ENCODE peak calls at places on chromosomes 11 and 22, in ten cellular contexts. X, K, C, J, O, R, I, V, U and H are unnamed samples.

GRCh38 chr22:29912141-29912540 is 29.2 kb downstream of the MTMR3 start:
- DNase-seq in X (no peak), K (no peak), C (no peak), J (no peak), O (no peak), R (no peak), I (no peak), V (no peak), U (no peak), H (no peak)

GRCh38 chr11:118888398-118888797 is 4.7 kb downstream of the CXCR5 start:
- DNase-seq in X (no peak), K (no peak), C (no peak), J (no peak), O (peak; percentile 36), R (no peak), I (no peak), V (no peak), U (no peak), H (no peak)

GRCh38 chr22:40123387-40123786 is 54.3 kb upstream of the TNRC6B start:
- DNase-seq in X (no peak), K (no peak), C (no peak), J (no peak), O (no peak), R (no peak), I (no peak), V (no peak), U (peak; percentile 62), H (no peak)

GRCh38 chr11:35906681-35907080 is 37.2 kb upstream of the LDLRAD3 start:
- DNase-seq in X (no peak), K (no peak), C (no peak), J (no peak), O (no peak), R (no peak), I (no peak), V (no peak), U (no peak), H (no peak)

GRCh38 chr11:23079382-23079813 is 219.1 kb upstream of the CCDC179 start:
- DNase-seq in X (no peak), K (no peak), C (no peak), J (no peak), O (no peak), R (no peak), I (no peak), V (peak; percentile 11), U (no peak), H (no peak)

GRCh38 chr22:18085188-18085587 is 7.4 kb downstream of the PEX26 start:
- DNase-seq in X (no peak), K (no peak), C (no peak), J (no peak), O (no peak), R (peak; percentile 46), I (peak; percentile 83), V (no peak), U (no peak), H (no peak)

GRCh38 chr11:11657101-11657935 is 35.5 kb upstream of the GALNT18 start:
- DNase-seq in X (no peak), K (no peak), C (no peak), J (no peak), O (no peak), R (no peak), I (no peak), V (no peak), U (no peak), H (no peak)

GRCh38 chr11:69915501-69916250 is 96.5 kb upstream of the FGF3 start:
- DNase-seq in X (peak; percentile 31), K (peak; percentile 91), C (peak; percentile 82), J (no peak), O (peak; percentile 70), R (peak; percentile 92), I (peak; percentile 79), V (peak; percentile 59), U (peak; percentile 85), H (peak; percentile 76)

GRCh38 chr11:65524010-65524746 is 705 bp upstream of the SCYL1 start:
- DNase-seq in X (no peak), K (no peak), C (peak; percentile 70), J (no peak), O (no peak), R (no peak), I (peak; percentile 46), V (no peak), U (peak; percentile 70), H (no peak)

GRCh38 chr11:44784438-44784760 is 57.6 kb downstream of the TSPAN18 start:
- DNase-seq in X (no peak), K (no peak), C (no peak), J (no peak), O (no peak), R (no peak), I (no peak), V (no peak), U (no peak), H (no peak)

GRCh38 chr11:121929581-121929980 is 186.4 kb downstream of the BLID start:
- DNase-seq in X (no peak), K (peak; percentile 12), C (peak; percentile 30), J (no peak), O (no peak), R (no peak), I (no peak), V (peak; percentile 68), U (peak; percentile 39), H (no peak)

GRCh38 chr22:47476226-47476625 is 713.8 kb downstream of the TBC1D22A start:
- DNase-seq in X (no peak), K (no peak), C (no peak), J (no peak), O (peak; percentile 9), R (no peak), I (no peak), V (no peak), U (no peak), H (no peak)

GRCh38 chr11:131993291-131993690 is 622.9 kb downstream of the NTM start:
- DNase-seq in X (no peak), K (no peak), C (no peak), J (no peak), O (no peak), R (no peak), I (no peak), V (no peak), U (no peak), H (no peak)

GRCh38 chr11:74819400-74819799 is 70.8 kb downstream of the RNF169 start:
- DNase-seq in X (no peak), K (no peak), C (no peak), J (no peak), O (no peak), R (no peak), I (no peak), V (peak; percentile 51), U (no peak), H (no peak)

GRCh38 chr11:267491-267994 is 10.7 kb upstream of the NLRP6 start:
- DNase-seq in X (no peak), K (no peak), C (no peak), J (no peak), O (peak; percentile 60), R (peak; percentile 94), I (peak; percentile 75), V (peak; percentile 28), U (peak; percentile 50), H (no peak)

GRCh38 chr11:270451-271208 is 7.6 kb upstream of the NLRP6 start:
- DNase-seq in X (no peak), K (no peak), C (no peak), J (no peak), O (no peak), R (peak; percentile 84), I (no peak), V (no peak), U (peak; percentile 24), H (no peak)

GRCh38 chr11:266676-267439 is 11.3 kb upstream of the NLRP6 start:
- DNase-seq in X (no peak), K (no peak), C (no peak), J (no peak), O (peak; percentile 43), R (peak; percentile 86), I (no peak), V (no peak), U (peak; percentile 30), H (no peak)

GRCh38 chr11:271316-271715 is 6.9 kb upstream of the NLRP6 start:
- DNase-seq in X (no peak), K (no peak), C (no peak), J (no peak), O (no peak), R (peak; percentile 64), I (no peak), V (no peak), U (no peak), H (no peak)

GRCh38 chr11:269146-269890 is 8.9 kb upstream of the NLRP6 start:
- DNase-seq in X (no peak), K (no peak), C (no peak), J (peak; percentile 60), O (peak; percentile 76), R (peak; percentile 91), I (no peak), V (peak; percentile 56), U (no peak), H (no peak)
- TF ChIP-seq CTCF in X (no peak), K (no peak), C (no peak), J (peak; percentile 41), O (no peak), R (no peak), I (peak; percentile 8), V (peak; percentile 12), U (no peak), H (no peak)

GRCh38 chr11:71990721-71991120 is 8.0 kb upstream of the IL18BP start:
- DNase-seq in X (no peak), K (no peak), C (no peak), J (no peak), O (no peak), R (no peak), I (no peak), V (no peak), U (no peak), H (no peak)
- TF ChIP-seq CTCF in X (no peak), K (no peak), C (no peak), J (no peak), O (no peak), R (no peak), I (no peak), V (no peak), U (no peak), H (no peak)

DNA sequence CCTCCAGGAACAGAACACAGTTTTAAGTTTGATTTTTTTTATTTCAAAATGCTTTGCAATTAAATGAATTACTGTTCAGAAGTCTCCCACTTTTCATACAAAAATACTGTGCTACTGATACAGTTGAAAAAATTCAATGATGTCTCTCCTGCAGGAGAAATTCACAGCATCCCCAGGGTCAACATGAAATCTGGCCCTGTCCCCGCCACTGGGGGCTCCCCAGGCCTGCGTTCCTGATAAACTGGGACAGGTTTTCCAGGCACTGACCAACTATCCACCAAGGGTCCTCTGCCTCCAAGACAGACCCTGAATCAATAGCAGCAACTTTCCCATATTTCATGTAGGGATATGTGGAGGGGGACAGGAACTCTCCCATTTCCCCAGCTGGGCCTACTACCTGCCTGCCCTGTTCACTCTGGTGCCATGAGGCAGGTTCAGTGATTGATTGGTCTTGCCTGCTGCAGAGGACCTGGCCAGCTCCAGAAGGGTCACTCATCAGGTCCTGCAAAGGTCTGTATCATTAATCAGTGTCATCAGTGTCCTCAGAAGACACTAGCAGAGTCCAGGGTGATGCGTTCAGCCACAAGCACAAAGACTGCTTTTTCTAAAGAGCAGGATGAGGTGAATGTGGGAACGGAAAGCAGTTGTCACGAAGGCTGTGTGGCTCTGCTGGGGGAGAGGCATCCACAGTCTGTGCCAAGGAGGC is 43.4 kb downstream of the PISD start:
- DNase-seq in X (no peak), K (no peak), C (no peak), J (no peak), O (no peak), R (no peak), I (no peak), V (no peak), U (no peak), H (no peak)
- TF ChIP-seq CTCF in X (no peak), K (no peak), C (no peak), J (no peak), O (no peak), R (no peak), I (no peak), V (no peak), U (no peak), H (no peak)

GRCh38 chr11:119991669-119992068 is 146.2 kb downstream of the TRIM29 start:
- DNase-seq in X (no peak), K (no peak), C (no peak), J (no peak), O (no peak), R (no peak), I (no peak), V (no peak), U (no peak), H (no peak)
- TF ChIP-seq CTCF in X (no peak), K (no peak), C (no peak), J (no peak), O (no peak), R (no peak), I (no peak), V (no peak), U (no peak), H (no peak)